ENCODE peak calls at places on chromosomes 3 and 15, in eight cellular contexts. L is ovary, Q is transverse colon, D is A549, R is tibial nerve, N is HepG2, C is sigmoid colon, B is esophagus muscularis mucosa. G is an unnamed sample. For H3K9me3, the result is how much of the 10 kb centered on the place peaks cover.

GRCh38 chr3:10988003-10988402 is 4.5 kb upstream of the SLC6A1 start:
- DNase-seq in L (no peak), Q (no peak), D (no peak), R (no peak), N (peak), C (no peak), B (no peak), G (no peak)

GRCh38 chr15:63502843-63503738 is 1.3 kb upstream of the USP3 start:
- DNase-seq in L (peak), Q (peak), D (peak), R (peak), N (peak), C (peak), B (peak), G (peak)

GRCh38 chr15:28880680-28881079 is 5.1 kb upstream of the APBA2 start:
- DNase-seq in L (no peak), Q (no peak), D (no peak), R (no peak), N (no peak), C (no peak), B (no peak), G (no peak)

GRCh38 chr3:197309528-197310361 is 11.3 kb upstream of the DLG1 start:
- DNase-seq in L (no peak), Q (no peak), D (no peak), R (no peak), N (no peak), C (no peak), B (peak), G (no peak)

GRCh38 chr15:99324082-99324620 is 72.9 kb downstream of the LRRC28 start:
- DNase-seq in L (no peak), Q (no peak), D (peak), R (no peak), N (no peak), C (no peak), B (no peak), G (no peak)

GRCh38 chr3:50303038-50303815 is at the start of gene HYAL1:
- DNase-seq in L (peak), Q (no peak), D (peak), R (peak), N (peak), C (peak), B (no peak), G (peak)

GRCh38 chr3:66386011-66386924 is 114.6 kb downstream of the LRIG1 start:
- DNase-seq in L (no peak), Q (no peak), D (no peak), R (no peak), N (no peak), C (no peak), B (no peak), G (no peak)

GRCh38 chr15:64991536-64992135 is 1.9 kb upstream of the SPG21 start:
- DNase-seq in L (peak), Q (no peak), D (no peak), R (no peak), N (no peak), C (peak), B (no peak), G (no peak)

GRCh38 chr15:78691873-78692421 is 50.9 kb upstream of the CHRNB4 start:
- DNase-seq in L (no peak), Q (no peak), D (no peak), R (no peak), N (no peak), C (no peak), B (no peak), G (peak)

GRCh38 chr3:43998374-43998840 is 243.3 kb upstream of the TOPAZ1 start:
- DNase-seq in L (no peak), Q (no peak), D (no peak), R (no peak), N (no peak), C (no peak), B (no peak), G (no peak)

GRCh38 chr3:24963762-24964625 is 464.1 kb upstream of the RARB start:
- DNase-seq in L (no peak), Q (no peak), D (peak), R (no peak), N (peak), C (no peak), B (no peak), G (no peak)

GRCh38 chr3:127851899-127852298 is 29.6 kb upstream of the MGLL start:
- DNase-seq in L (no peak), Q (no peak), D (no peak), R (no peak), N (no peak), C (no peak), B (peak), G (no peak)

GRCh38 chr3:120168038-120168437 is 73.8 kb upstream of the GSK3B start:
- DNase-seq in L (no peak), Q (no peak), D (no peak), R (no peak), N (no peak), C (no peak), B (no peak), G (no peak)

GRCh38 chr3:144162042-144162441 is 190.4 kb downstream of the DIPK2A start:
- DNase-seq in L (no peak), Q (no peak), D (peak), R (no peak), N (peak), C (no peak), B (no peak), G (no peak)

GRCh38 chr15:42064271-42064670 is 30.1 kb downstream of the PLA2G4D start:
- DNase-seq in L (no peak), Q (no peak), D (no peak), R (no peak), N (no peak), C (no peak), B (no peak), G (no peak)

GRCh38 chr3:152969557-152970300 is 134.8 kb downstream of the P2RY1 start:
- DNase-seq in L (no peak), Q (no peak), D (peak), R (no peak), N (peak), C (no peak), B (no peak), G (no peak)

DNA sequence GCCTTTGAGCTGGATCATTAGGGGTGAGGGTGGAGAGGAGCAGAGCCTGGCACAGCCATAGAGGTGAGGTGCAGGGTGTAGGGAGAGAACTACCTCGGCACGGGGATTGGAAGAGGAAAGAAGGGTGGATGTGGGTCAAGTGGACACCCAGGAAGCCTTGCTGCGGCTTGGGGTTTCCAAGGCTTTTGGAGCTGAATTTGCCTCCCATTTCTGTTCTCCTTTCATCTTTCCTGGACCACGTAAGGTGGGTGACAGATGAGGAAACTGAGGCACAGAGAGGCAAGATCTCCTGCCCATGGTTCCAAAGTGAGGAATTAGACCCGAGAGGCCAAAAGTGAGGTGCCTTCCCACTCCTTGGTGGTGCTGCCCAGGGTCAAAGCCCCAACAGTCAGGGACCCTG is 35.4 kb upstream of the SFMBT1 start:
- DNase-seq in L (no peak), Q (no peak), D (no peak), R (no peak), N (no peak), C (no peak), B (no peak), G (no peak)
- TF ChIP-seq EP300 in L (no peak), Q (no peak), D (no peak), R (no peak), N (no peak), C (no peak), B (no peak), G (no peak)

DNA sequence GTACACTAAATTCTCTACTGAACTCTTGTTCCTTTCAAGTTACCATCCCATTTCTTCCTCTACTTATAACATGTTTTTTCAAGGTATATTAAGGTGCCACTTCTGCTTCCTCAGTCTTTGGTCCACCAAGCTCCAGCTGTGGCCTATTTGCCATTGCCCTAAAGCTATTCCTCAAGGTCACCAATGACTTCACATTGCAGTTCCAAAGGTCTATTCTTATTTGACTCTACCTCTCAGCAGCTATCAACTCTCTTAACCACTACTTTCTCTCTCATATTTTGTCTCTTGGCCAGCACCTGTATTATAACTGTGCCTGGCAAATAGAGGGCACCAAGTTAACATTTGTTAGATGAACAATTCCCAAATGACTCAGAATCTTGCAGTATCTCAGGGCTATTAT is 354.7 kb downstream of the PLCL2 start:
- DNase-seq in L (no peak), Q (no peak), D (no peak), R (no peak), N (peak), C (no peak), B (no peak), G (no peak)
- H3K9me3 ChIP-seq in L (under half), Q (under half), D (under half), R (under half), N (under half), C (under half), B (under half), G (under half)

DNA sequence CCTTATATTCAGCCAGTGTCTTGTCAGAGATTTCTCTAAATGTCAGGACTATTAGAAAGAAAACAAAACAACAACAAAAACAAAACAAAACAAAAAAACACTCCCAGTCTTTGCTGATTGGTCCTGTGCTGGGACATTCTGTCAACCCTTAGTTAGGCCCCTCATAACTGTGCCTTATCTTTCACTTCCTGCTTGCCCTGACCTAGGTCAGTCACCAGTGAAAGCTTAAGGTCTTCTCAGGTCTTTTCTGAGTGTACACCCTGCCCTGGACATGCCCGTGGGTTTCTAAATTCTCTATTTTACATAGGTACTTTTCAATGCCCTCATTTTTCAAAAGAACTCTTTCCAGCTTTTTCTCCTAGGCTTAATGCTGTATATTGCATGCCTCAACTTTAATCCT is 454.1 kb downstream of the GRM7 start:
- DNase-seq in L (no peak), Q (no peak), D (no peak), R (no peak), N (no peak), C (no peak), B (no peak), G (no peak)
- TF ChIP-seq POLR2A in L (no peak), Q (no peak), D (no peak), R (no peak), N (no peak), C (no peak), B (no peak), G (no peak)

GRCh38 chr15:40470423-40471104 is at the start of gene CHST14:
- DNase-seq in L (peak), Q (peak), D (peak), R (peak), N (peak), C (peak), B (no peak), G (peak)
- TF ChIP-seq EP300 in L (no peak), Q (no peak), D (no peak), R (peak), N (no peak), C (no peak), B (no peak), G (no peak)

GRCh38 chr15:24746094-24746493 is 70.5 kb downstream of the NPAP1 start:
- DNase-seq in L (no peak), Q (no peak), D (no peak), R (no peak), N (no peak), C (no peak), B (no peak), G (no peak)

GRCh38 chr15:24752354-24752753 is 76.8 kb downstream of the NPAP1 start:
- DNase-seq in L (no peak), Q (no peak), D (no peak), R (no peak), N (no peak), C (no peak), B (no peak), G (no peak)

GRCh38 chr15:24747376-24747775 is 71.8 kb downstream of the NPAP1 start:
- DNase-seq in L (no peak), Q (no peak), D (no peak), R (no peak), N (no peak), C (no peak), B (no peak), G (no peak)

GRCh38 chr15:24745276-24745675 is 69.7 kb downstream of the NPAP1 start:
- DNase-seq in L (no peak), Q (no peak), D (no peak), R (no peak), N (no peak), C (no peak), B (no peak), G (no peak)

DNA sequence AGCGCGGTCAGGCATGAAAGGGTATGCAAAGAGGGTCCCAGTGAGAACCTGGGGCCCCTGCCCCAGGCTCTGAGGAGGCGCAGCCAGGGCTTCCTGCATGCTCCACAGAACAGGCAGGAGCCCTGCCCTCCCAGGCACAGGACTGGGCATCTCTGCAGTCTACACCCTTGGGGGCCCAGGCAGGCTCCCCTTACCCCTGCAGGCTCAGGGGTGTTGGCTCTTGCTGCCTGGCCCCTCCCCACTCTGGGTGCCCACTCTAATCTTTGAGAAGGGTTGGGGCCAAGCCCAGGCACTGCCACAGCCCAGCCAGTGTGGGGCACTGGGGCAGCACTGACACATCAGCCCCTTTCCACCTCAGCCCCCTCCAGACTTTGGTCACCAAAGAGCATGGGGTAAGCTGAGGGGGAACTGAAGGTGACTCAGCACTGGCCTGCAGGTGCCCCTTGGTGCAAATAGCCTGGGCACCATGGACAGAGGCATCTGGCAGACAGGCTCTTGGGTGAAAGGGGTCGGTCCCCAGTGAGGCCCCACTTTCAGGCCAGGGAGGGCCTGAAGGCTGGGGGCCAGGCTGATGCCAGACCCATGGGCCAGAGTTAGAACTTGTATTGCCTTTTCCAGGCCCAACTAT is 73.4 kb downstream of the NPAP1 start:
- DNase-seq in L (no peak), Q (no peak), D (no peak), R (no peak), N (no peak), C (no peak), B (no peak), G (no peak)
- H3K9me3 ChIP-seq in L (under half), Q (under half), D (under half), R (under half), N (half or more), C (under half), B (under half), G (under half)

DNA sequence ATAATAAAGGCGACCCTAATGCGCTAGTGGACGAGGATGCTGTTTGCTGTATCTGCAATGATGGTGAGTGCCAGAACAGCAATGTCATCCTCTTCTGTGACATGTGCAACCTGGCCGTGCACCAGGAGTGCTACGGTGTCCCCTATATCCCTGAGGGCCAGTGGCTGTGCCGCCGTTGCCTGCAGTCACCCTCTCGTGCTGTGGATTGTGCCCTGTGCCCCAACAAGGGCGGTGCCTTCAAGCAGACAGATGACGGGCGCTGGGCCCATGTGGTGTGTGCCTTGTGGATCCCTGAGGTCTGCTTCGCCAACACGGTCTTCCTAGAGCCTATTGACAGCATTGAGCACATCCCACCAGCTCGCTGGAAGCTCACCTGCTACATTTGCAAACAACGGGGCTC is 7.6 kb downstream of the BRPF1 start:
- DNase-seq in L (no peak), Q (no peak), D (no peak), R (no peak), N (no peak), C (no peak), B (no peak), G (no peak)
- TF ChIP-seq POLR2A in L (no peak), Q (no peak), D (no peak), R (no peak), N (no peak), C (no peak), B (no peak), G (no peak)